ENCODE peak calls at places on chromosome 6, in five cellular contexts. W is GM13976; O is activated CD4-positive, alpha-beta T cell treated with anti-CD3 and anti-CD28 coated beads, Interleukin-2, amount 50 U/mL, for 24 hours; E is G401; J is fibroblast of the conjunctiva. H is an unnamed sample.

GRCh38 chr6:33689148-33689494 is 22.4 kb downstream of the UQCC2 start:
- DNase-seq in O (no peak), W (no peak), J (no peak), E (no peak), H (no peak)

GRCh38 chr6:131946992-131947955 is 3.9 kb downstream of the CCN2 start:
- DNase-seq in W (no peak), J (no peak), E (no peak), O (no peak), H (peak; percentile 20)

GRCh38 chr6:170067923-170068360 is 222.9 kb downstream of the DLL1 start:
- DNase-seq in O (no peak), E (no peak), W (no peak), J (no peak), H (no peak)

GRCh38 chr6:108914235-108915022 is 66.2 kb downstream of the ARMC2 start:
- DNase-seq in J (no peak), O (no peak), E (no peak), W (peak; percentile 41), H (no peak)

GRCh38 chr6:97917369-97917768 is 634.4 kb upstream of the MMS22L start:
- DNase-seq in J (no peak), W (no peak), E (no peak), O (no peak), H (no peak)

GRCh38 chr6:74510878-74511277 is 695.0 kb downstream of the COL12A1 start:
- DNase-seq in J (no peak), W (no peak), E (no peak), O (no peak), H (no peak)

GRCh38 chr6:1422290-1422689 is 32.9 kb downstream of the FOXF2 start:
- DNase-seq in J (no peak), E (no peak), O (no peak), W (no peak), H (no peak)

GRCh38 chr6:122339661-122340060 is 59.8 kb upstream of the HSF2 start:
- DNase-seq in W (no peak), J (no peak), E (no peak), O (no peak), H (no peak)

H was measured in cerebellar cortex.